ENCODE peak calls at places on chromosomes 16 and 17, in four cellular contexts. Y is fibroblast of lung, B is cardiac fibroblast, G is heart right ventricle. H is an unnamed sample.

GRCh38 chr17:352421-353212 is at the start of gene RPH3AL:
- DNase-seq in Y (no peak), B (peak), G (peak), H (peak)

GRCh38 chr17:33178641-33179040 is 114.5 kb downstream of the ASIC2 start:
- DNase-seq in Y (no peak), B (no peak), G (no peak), H (no peak)

GRCh38 chr16:8850279-8850885 is 18.4 kb downstream of the CARHSP1 start:
- DNase-seq in Y (peak), B (peak), G (peak), H (peak)

GRCh38 chr17:42200702-42201101 is 6.4 kb upstream of the GHDC start:
- DNase-seq in Y (peak), B (peak), G (peak), H (no peak)

GRCh38 chr17:42577532-42578281 is at the start of gene PSMC3IP:
- DNase-seq in Y (peak), B (peak), G (peak), H (peak)

GRCh38 chr16:8905168-8905762 is 23.1 kb downstream of the LITAFD start:
- DNase-seq in Y (peak), B (peak), G (no peak), H (peak)

GRCh38 chr16:80233097-80233835 is 307.5 kb upstream of the DYNLRB2 start:
- DNase-seq in Y (no peak), B (no peak), G (no peak), H (peak)

GRCh38 chr17:78124836-78125137 is 3.8 kb downstream of the TMC6 start:
- DNase-seq in Y (no peak), B (no peak), G (no peak), H (no peak)

GRCh38 chr16:72099377-72099818 is 5.8 kb downstream of the DHX38 start:
- DNase-seq in Y (peak), B (peak), G (no peak), H (peak)

GRCh38 chr17:2406903-2407790 is 6.3 kb upstream of the MNT start:
- DNase-seq in Y (peak), B (peak), G (peak), H (peak)

DNA sequence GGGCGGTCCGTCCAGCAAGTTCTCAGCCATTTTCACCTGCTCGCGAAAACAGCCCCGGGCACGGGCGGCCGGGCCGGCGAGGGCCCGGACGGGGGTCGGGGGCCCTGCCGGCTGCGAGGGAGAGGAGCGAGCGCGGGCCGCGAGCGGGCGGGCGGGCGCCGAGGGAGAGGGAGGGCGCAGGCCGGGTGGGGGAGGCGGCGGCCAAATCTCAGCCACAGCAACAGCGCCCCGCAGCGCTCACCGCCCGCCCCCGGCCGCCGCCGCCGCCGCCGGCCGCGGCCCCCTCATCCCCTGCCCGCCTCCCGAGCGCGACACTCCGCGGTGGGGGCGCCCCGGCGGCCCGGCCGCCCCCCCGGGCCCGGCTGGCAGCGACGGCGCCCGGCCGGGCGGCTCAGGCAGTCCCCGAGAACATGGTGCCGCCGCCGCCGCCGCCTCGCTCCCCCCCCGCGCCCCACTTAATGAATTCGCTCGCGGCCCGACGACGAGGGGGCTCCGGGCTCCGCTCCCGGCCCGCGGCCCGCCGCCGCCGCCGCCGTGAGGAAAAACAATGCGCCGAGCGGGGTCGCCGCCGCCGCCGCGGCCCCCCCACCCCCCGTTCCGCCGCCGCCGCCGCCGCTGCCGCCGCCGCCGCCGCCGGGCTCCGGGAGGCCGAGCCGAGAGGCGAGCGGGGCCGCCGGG is 487 bp downstream of the CREBBP start:
- DNase-seq in Y (peak), B (peak), G (peak), H (peak)
- H3K4me3 ChIP-seq in Y (peak), B (peak), G (peak), H (peak)

DNA sequence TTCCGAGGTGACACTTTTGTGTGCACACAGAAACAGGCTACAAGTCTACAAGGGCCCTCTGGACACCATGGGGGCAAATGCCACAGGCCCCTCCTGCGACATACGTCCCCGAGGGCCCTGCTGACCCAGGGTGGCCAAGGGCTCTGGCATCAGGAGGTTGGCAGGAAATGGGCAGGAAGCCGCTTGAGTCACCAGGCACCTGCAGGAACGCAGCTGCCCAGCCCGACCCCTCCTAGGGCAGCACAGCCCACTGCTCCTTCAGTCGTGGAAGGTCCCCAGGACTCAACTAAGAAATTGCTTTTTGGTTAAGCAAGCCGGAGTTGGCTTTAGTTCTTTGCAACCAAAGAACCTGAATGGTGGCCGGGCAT is 8.1 kb downstream of the CORO7 start:
- DNase-seq in Y (no peak), B (no peak), G (no peak), H (no peak)
- TF ChIP-seq CTCF in Y (no peak), B (no peak), G (no peak), H (no peak)

GRCh38 chr17:46942441-46943217 is 19.7 kb downstream of the GOSR2 start:
- DNase-seq in Y (peak), B (peak), G (peak), H (peak)

GRCh38 chr17:46944931-46945330 is 22.0 kb downstream of the GOSR2 start:
- DNase-seq in Y (no peak), B (no peak), G (no peak), H (no peak)

GRCh38 chr17:46943511-46944393 is 20.8 kb downstream of the GOSR2 start:
- DNase-seq in Y (peak), B (peak), G (no peak), H (peak)

GRCh38 chr17:46940692-46941404 is 17.9 kb downstream of the GOSR2 start:
- DNase-seq in Y (peak), B (peak), G (peak), H (peak)

DNA sequence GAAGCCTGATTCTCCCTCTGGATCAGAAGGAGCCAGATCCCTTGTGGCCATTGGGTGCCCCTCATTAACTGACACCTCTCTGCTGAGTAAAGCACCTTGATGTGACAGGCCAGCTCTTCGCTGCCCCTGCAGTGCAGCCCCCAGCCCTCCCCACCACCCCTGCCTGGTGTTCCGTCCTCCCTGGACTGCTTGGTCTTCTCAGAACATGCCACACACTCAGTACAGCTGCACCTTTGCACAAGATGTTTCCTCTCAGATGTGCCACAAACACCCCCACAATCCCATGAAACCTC is 20.2 kb downstream of the GOSR2 start:
- DNase-seq in Y (no peak), B (no peak), G (no peak), H (no peak)
- H3K4me3 ChIP-seq in Y (no peak), B (no peak), G (no peak), H (no peak)

GRCh38 chr17:19648475-19649406 is at the start of gene ALDH3A2:
- DNase-seq in Y (peak), B (peak), G (peak), H (peak)
- TF ChIP-seq CTCF in Y (peak), B (peak), G (no peak), H (peak)

GRCh38 chr17:39627717-39628516 is 1.2 kb downstream of the PPP1R1B start:
- DNase-seq in Y (no peak), B (no peak), G (no peak), H (no peak)

GRCh38 chr17:39627170-39627716 is 491 bp downstream of the PPP1R1B start:
- DNase-seq in Y (no peak), B (no peak), G (no peak), H (no peak)

GRCh38 chr17:39626171-39626670 is 531 bp upstream of the PPP1R1B start:
- DNase-seq in Y (no peak), B (no peak), G (no peak), H (no peak)

GRCh38 chr17:39625198-39625769 is 1.5 kb upstream of the PPP1R1B start:
- DNase-seq in Y (no peak), B (no peak), G (no peak), H (no peak)

GRCh38 chr17:39626671-39627169 is at the start of gene PPP1R1B:
- DNase-seq in Y (no peak), B (no peak), G (no peak), H (peak)
- H3K4me3 ChIP-seq in Y (peak), B (peak), G (no peak), H (peak)

DNA sequence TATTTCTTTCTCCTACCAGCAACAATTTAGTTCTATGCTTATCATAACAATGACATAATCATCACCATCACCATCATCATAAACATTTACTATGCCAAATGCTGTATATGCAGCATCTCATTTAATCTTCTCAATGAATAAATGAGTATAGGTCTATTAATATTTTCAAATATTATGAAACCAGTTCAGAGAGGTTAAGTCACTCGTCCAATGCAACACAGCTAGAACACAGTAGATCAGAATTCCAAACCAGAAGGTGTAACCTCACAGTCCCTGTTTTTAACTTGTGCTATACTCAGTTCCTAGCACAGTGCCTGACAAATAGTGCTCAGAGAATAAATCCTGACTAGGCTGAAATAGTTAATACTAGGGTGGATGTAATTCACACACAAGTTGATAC is 314.8 kb downstream of the XYLT1 start:
- DNase-seq in Y (no peak), B (no peak), G (no peak), H (no peak)
- TF ChIP-seq CTCF in Y (no peak), B (no peak), G (no peak), H (no peak)

GRCh38 chr16:62639890-62640289 is 603.7 kb upstream of the CDH8 start:
- DNase-seq in Y (no peak), B (no peak), G (no peak), H (no peak)

GRCh38 chr16:62638964-62639861 is 603.0 kb upstream of the CDH8 start:
- DNase-seq in Y (no peak), B (no peak), G (no peak), H (no peak)

GRCh38 chr16:62642677-62643076 is 606.4 kb upstream of the CDH8 start:
- DNase-seq in Y (no peak), B (no peak), G (no peak), H (no peak)

GRCh38 chr16:62644030-62644812 is 608.0 kb upstream of the CDH8 start:
- DNase-seq in Y (no peak), B (no peak), G (no peak), H (no peak)

DNA sequence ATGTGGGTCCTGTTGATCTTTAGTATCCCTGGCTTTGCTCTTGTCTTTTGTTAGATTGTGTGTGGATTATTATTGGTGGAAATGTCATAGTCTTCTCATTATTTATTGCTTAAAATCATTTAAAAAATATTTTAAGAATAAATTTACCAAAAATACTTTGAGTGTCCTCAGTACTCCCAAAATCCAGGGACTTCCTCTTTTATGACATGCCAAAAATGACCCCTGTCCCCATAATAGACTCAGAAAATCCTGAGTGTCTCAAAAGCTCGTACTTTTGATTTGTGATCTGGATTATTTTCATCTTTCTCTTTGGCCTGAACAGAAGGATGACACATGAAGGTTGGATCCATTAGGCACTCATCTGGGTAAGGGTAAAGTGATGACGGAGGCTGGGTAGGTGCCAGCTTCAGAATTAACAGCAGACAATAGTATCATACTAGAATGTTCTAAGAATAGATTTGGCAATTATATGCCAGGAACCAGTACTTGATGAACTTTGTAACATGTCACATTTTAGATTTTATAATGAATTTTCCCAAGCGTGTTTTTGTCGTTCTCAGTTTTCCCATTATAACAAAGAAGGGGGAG is 602.2 kb upstream of the CDH8 start:
- DNase-seq in Y (no peak), B (no peak), G (no peak), H (no peak)
- H3K4me3 ChIP-seq in Y (no peak), B (no peak), G (no peak), H (no peak)

DNA sequence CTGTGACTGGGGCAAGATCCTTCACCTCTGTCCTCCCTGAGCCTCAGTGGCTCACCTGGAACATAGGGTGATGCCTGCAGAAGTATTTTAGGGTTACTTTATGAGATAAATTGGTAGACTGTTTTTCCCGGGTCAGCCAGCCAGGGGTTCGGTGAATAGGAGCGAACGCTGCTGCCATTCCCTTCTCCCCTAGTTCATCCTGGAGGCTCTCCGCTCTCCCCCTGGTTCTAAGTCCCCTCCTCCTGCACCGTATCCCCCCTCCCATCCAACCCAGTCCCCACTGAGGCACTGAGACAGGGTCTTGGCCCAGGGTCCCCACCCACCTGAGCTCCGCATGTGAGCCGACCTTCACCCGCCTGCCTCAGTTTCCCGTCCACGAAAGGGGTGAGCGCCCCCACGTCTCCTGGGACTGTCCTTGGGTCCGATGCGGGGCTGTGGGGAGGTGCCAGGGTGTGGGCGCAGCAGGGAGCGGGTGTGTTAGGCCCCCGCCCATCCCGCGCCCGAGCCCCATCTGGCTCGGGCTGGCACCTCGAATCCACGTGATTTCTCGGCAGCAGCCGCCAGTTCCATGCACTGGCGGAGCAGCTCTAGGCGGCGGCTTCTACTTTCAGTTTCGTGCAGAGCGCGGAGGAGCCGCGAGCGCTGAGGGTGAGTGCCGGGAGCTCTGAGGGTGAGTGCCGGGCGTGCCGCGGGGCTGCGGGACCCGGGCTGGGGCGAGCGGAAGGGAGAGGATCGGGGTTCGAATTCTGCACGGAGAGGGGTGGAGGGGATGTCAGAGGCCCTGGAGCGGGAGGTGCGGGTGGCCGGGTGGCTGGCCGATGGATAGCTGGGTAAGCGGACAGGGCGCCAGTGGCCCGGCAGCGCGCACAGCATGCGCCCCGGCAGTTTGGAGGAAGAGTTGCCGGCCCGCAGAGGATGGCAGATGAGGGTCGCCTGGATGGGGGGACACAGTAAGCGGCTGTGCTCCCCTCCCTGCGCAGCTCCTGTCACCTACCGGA is at the start of gene NLRC5:
- DNase-seq in Y (peak), B (peak), G (peak), H (peak)
- TF ChIP-seq CTCF in Y (no peak), B (no peak), G (no peak), H (no peak)

GRCh38 chr17:59783221-59784016 is 76.0 kb downstream of the VMP1 start:
- DNase-seq in Y (peak), B (peak), G (no peak), H (peak)
- H3K4me3 ChIP-seq in Y (peak), B (peak), G (no peak), H (no peak)

H was measured in choroid plexus epithelial cell.